ENCODE peak calls at places on chromosomes 11 and 22, in four cellular contexts. Y, G, O and A are unnamed samples.

GRCh38 chr11:86740628-86741488 is 59.5 kb upstream of the PRSS23 start:
- DNase-seq in Y (no peak), G (peak; percentile 27), O (peak; percentile 78), A (peak; percentile 95)

GRCh38 chr22:46052801-46053562 is 76.0 kb upstream of the WNT7B start:
- DNase-seq in Y (no peak), G (no peak), O (no peak), A (no peak)

GRCh38 chr22:39529487-39529851 is 3.1 kb downstream of the RPS19BP1 start:
- DNase-seq in Y (no peak), G (no peak), O (no peak), A (no peak)

GRCh38 chr22:40407831-40408717 is 37.7 kb downstream of the SGSM3 start:
- DNase-seq in Y (no peak), G (no peak), O (no peak), A (no peak)

GRCh38 chr11:67441731-67442401 is 1.4 kb downstream of the CORO1B start:
- DNase-seq in Y (no peak), G (no peak), O (no peak), A (no peak)

GRCh38 chr11:100719362-100719761 is 32.3 kb downstream of the ARHGAP42 start:
- DNase-seq in Y (no peak), G (no peak), O (no peak), A (no peak)

GRCh38 chr22:46676479-46676878 is 56.3 kb downstream of the GRAMD4 start:
- DNase-seq in Y (no peak), G (no peak), O (no peak), A (no peak)

GRCh38 chr22:35043251-35043931 is 22.6 kb upstream of the ISX start:
- DNase-seq in Y (no peak), G (peak; percentile 22), O (no peak), A (no peak)

GRCh38 chr11:35525501-35526175 is at the start of gene PAMR1:
- DNase-seq in Y (peak; percentile 78), G (no peak), O (no peak), A (no peak)

GRCh38 chr11:24233041-24233440 is 263.8 kb upstream of the LUZP2 start:
- DNase-seq in Y (no peak), G (no peak), O (no peak), A (no peak)

GRCh38 chr22:19448076-19448607 is 631 bp upstream of the C22orf39 start:
- DNase-seq in Y (no peak), G (peak; percentile 84), O (peak; percentile 55), A (peak; percentile 31)
- TF ChIP-seq RNF2 in Y (no peak), G (no peak), O (peak; percentile 2), A (no peak)

GRCh38 chr11:63769044-63769718 is 606 bp upstream of the ZFTA start:
- DNase-seq in Y (peak; percentile 72), G (peak; percentile 87), O (no peak), A (no peak)
- TF ChIP-seq RNF2 in Y (no peak), G (no peak), O (no peak), A (no peak)

GRCh38 chr22:29550005-29550404 is 3.6 kb downstream of the THOC5 start:
- DNase-seq in Y (no peak), G (no peak), O (no peak), A (no peak)
- TF ChIP-seq RNF2 in Y (no peak), G (no peak), O (no peak), A (no peak)

GRCh38 chr22:50314455-50315288 is 7.2 kb upstream of the PLXNB2 start:
- DNase-seq in Y (peak; percentile 59), G (peak; percentile 60), O (no peak), A (no peak)
- TF ChIP-seq RNF2 in Y (no peak), G (no peak), O (no peak), A (no peak)

DNA sequence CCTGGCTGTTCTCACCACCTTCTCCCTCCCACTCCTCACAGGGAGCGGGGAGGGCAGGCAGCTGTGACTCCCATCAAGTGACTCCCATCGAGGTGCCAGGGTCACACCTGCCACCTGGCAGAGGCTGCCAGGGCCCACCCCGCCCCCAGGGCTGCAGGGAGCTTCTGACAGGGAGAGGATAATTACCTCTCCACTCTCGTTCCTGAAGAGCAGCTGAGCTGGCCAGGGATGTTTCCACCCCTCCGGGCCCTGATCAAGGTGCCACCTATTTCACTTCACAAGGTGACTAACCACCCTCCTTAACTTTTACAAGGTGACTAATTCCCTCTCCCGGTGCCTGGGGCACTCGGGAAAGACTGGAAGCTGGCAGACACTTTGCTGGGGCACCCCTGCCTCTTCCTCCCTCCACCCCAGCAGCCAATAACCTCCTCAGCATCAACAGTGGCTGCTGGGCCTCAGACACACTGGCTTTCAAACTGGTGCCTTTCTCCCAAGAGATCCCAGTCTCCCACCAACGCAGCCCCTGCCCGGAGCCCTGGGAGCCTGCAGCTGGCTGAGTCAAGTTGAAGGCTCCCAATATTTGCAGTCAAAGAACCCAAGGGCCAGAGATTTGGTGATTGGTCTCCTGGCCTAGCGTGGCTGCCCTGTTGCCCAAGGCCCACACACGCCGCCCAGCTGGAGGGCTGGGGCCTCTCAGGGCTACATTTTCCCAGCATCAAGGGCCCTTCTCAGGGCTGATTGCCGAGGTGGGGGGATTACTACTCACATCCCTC is 22.0 kb upstream of the MYRF start:
- DNase-seq in Y (no peak), G (no peak), O (no peak), A (peak; percentile 65)
- TF ChIP-seq RNF2 in Y (no peak), G (no peak), O (no peak), A (no peak)

DNA sequence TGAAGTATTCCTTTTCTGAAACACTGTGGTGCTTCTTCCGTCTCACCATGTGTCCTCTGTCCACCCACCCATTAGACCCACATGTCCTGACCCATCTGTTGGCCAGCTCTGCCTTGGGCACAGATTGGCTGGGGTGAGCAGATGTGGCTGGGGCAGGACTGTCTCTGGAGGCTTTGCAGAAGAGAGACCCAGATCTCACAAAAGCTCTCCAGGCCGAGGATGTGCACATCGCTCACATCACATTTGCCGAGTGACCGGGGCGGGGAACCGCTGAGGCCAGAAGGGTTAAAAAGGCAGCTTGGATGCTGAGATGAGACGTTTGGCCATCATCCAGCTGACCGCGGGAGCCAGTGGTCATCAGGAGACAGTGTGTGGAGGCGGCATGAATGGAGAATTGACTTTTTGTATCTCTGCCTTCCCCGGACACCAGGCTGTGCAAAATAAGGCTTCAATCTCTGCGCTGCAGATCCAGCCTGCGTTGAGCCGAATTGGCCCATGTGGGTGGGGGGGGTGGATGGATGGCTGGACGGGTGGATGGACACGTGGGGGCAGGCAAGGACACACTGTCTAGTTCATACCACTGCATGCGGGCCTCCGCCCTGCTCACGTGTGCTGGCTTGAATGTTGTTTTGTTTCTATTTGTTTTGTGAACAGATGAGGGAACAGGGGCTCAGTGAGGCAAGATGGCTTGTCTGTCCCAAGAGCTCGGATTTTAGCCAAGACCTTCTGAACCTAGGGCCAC is 6.1 kb downstream of the IFITM10 start:
- DNase-seq in Y (no peak), G (no peak), O (no peak), A (no peak)
- TF ChIP-seq RNF2 in Y (no peak), G (no peak), O (no peak), A (no peak)

DNA sequence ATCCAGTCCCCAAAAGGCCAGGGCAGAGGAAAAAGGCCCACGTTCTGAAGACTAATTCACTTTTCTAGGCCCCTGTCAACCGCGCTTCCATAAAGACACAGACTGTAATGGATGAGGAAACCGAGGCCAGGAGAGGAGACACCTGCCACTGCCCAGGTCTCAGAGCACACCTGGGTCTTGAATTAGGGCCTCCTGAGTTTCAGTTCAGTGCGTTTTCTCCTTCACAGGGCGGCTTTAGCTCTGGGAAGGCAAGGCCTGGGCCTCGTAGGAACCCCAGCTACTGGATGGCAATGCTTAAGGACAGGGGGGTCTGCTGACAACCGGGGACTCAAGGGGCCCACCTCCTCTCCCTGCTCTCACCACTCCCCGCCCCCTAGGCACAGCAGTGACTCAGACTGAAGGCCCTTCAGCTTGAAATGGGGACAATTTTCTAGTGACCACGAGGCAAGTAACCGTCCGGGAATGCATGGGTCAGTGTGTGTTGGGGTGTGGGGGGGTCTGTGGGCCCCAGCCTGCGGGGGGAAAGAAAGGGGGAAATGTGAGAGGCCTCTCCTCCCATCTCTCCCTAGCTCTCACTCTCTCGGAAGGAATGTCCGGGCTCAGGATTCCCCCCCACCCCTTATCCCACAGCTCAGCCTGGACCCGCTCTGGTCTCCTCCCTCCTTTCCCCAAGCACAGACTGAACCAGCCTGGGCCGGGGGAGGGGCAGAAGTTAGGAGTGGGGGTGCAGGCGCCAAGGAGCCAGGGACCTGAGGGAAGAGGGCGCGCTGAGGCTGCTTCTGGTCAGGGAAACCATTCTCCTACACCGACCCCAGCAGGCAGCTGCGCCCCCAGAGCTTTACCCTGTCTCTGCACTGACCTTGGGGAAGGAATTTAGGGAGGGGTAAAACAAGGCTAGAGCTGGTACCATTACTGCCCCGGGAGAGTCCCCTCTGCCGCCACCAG is 17.2 kb downstream of the CREB3L1 start:
- DNase-seq in Y (peak; percentile 77), G (peak; percentile 71), O (no peak), A (no peak)
- TF ChIP-seq RNF2 in Y (no peak), G (no peak), O (no peak), A (no peak)

GRCh38 chr11:76744186-76745058 is 38.7 kb upstream of the TSKU start:
- DNase-seq in Y (no peak), G (no peak), O (no peak), A (no peak)
- TF ChIP-seq RNF2 in Y (no peak), G (no peak), O (no peak), A (no peak)

DNA sequence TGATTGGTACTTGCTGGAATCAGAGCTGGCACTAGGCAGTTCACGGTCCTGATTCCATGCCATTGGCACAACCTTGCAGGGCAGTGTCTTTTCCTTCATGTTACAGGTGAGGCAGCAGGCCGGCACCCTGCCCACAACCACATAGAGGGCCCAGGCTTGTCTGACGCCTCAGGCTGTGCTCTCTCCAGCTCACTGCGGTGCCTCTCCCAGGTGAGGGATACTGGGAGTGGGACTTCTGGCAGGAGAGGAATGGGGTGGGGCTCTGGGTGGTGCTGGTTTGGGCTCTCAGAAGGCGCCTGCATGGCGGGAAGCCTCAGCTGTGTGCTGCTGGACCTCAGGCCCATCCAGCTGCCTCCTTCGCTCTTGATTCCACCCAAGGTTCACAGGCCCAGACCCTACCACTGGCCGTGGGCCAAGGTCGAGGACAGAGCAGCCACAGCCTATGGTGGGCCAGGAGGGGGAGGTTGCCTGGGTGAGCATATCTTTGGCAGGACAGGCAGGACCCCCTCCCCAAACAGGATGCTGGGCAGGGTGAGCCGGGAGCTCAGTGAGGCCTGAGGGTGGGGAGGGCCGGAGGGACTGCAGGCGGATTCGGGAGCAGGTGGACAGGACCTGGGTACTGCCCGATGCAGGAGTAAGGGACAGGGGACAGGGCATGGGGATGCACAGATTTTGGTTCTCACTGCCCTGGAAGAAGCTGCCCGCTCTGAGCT is 7.0 kb upstream of the MPPED1 start:
- DNase-seq in Y (no peak), G (no peak), O (no peak), A (no peak)
- TF ChIP-seq RNF2 in Y (no peak), G (no peak), O (no peak), A (no peak)